ENCODE peak calls at places on chromosome 13, in six cellular contexts. One of them, this sample, is unnamed.

GRCh38 chr13:93875527-93875926 is 604.0 kb downstream of the DCT start:
- DNase-seq in CD4-positive, alpha-beta T cell: no peak
- DNase-seq in breast epithelium: no peak
- DNase-seq in RWPE1: no peak
- DNase-seq in H9: no peak
- DNase-seq in HCT116: no peak
- DNase-seq in this sample: no peak

GRCh38 chr13:97933736-97934135 is 19.7 kb upstream of the IPO5 start:
- DNase-seq in CD4-positive, alpha-beta T cell: no peak
- DNase-seq in HCT116: no peak
- DNase-seq in breast epithelium: no peak
- DNase-seq in RWPE1: no peak
- DNase-seq in H9: no peak
- DNase-seq in this sample: no peak

GRCh38 chr13:20125129-20125782 is 35.6 kb downstream of the GJA3 start:
- DNase-seq in breast epithelium: no peak
- DNase-seq in CD4-positive, alpha-beta T cell: no peak
- DNase-seq in H9: peak
- DNase-seq in HCT116: no peak
- DNase-seq in RWPE1: peak
- DNase-seq in this sample: no peak

GRCh38 chr13:47639716-47640447 is 361.2 kb downstream of the SUCLA2 start:
- DNase-seq in H9: no peak
- DNase-seq in RWPE1: no peak
- DNase-seq in HCT116: no peak
- DNase-seq in breast epithelium: no peak
- DNase-seq in CD4-positive, alpha-beta T cell: no peak
- DNase-seq in this sample: no peak

GRCh38 chr13:84121456-84121855 is 239.2 kb upstream of the SLITRK1 start:
- DNase-seq in CD4-positive, alpha-beta T cell: no peak
- DNase-seq in breast epithelium: no peak
- DNase-seq in RWPE1: peak
- DNase-seq in H9: no peak
- DNase-seq in HCT116: no peak
- DNase-seq in this sample: no peak

GRCh38 chr13:42832341-42833153 is 51.2 kb downstream of the FAM216B start:
- DNase-seq in CD4-positive, alpha-beta T cell: no peak
- DNase-seq in H9: no peak
- DNase-seq in HCT116: no peak
- DNase-seq in RWPE1: no peak
- DNase-seq in breast epithelium: no peak
- DNase-seq in this sample: peak

GRCh38 chr13:31898383-31899071 is 133.0 kb upstream of the FRY start:
- DNase-seq in H9: no peak
- DNase-seq in breast epithelium: no peak
- DNase-seq in CD4-positive, alpha-beta T cell: no peak
- DNase-seq in RWPE1: no peak
- DNase-seq in HCT116: no peak
- DNase-seq in this sample: no peak

GRCh38 chr13:18992791-18993190 is 188.8 kb downstream of the TUBA3C start:
- DNase-seq in HCT116: no peak
- DNase-seq in breast epithelium: no peak
- DNase-seq in CD4-positive, alpha-beta T cell: no peak
- DNase-seq in H9: no peak
- DNase-seq in RWPE1: no peak
- DNase-seq in this sample: no peak

GRCh38 chr13:79485014-79485441 is 4.1 kb downstream of the NDFIP2 start:
- DNase-seq in RWPE1: peak
- DNase-seq in breast epithelium: no peak
- DNase-seq in HCT116: no peak
- DNase-seq in CD4-positive, alpha-beta T cell: no peak
- DNase-seq in H9: no peak
- DNase-seq in this sample: peak

GRCh38 chr13:114194853-114195252 is 15.8 kb downstream of the CFAP97D2 start:
- DNase-seq in H9: no peak
- DNase-seq in RWPE1: no peak
- DNase-seq in CD4-positive, alpha-beta T cell: no peak
- DNase-seq in breast epithelium: no peak
- DNase-seq in HCT116: no peak
- DNase-seq in this sample: no peak

GRCh38 chr13:31742102-31742695 is 2.9 kb downstream of the RXFP2 start:
- DNase-seq in HCT116: peak
- DNase-seq in RWPE1: peak
- DNase-seq in breast epithelium: peak
- DNase-seq in CD4-positive, alpha-beta T cell: peak
- DNase-seq in H9: peak
- DNase-seq in this sample: no peak

GRCh38 chr13:41905600-41906254 is 55.2 kb downstream of the VWA8 start:
- DNase-seq in HCT116: peak
- DNase-seq in breast epithelium: no peak
- DNase-seq in CD4-positive, alpha-beta T cell: no peak
- DNase-seq in H9: no peak
- DNase-seq in RWPE1: peak
- DNase-seq in this sample: no peak

GRCh38 chr13:40694426-40694825 is 28.0 kb upstream of the FOXO1 start:
- DNase-seq in breast epithelium: no peak
- DNase-seq in RWPE1: no peak
- DNase-seq in HCT116: no peak
- DNase-seq in CD4-positive, alpha-beta T cell: no peak
- DNase-seq in H9: no peak
- DNase-seq in this sample: no peak

GRCh38 chr13:35025314-35025713 is 83.2 kb downstream of the NBEA start:
- DNase-seq in breast epithelium: no peak
- DNase-seq in HCT116: no peak
- DNase-seq in H9: no peak
- DNase-seq in CD4-positive, alpha-beta T cell: no peak
- DNase-seq in RWPE1: no peak
- DNase-seq in this sample: no peak

GRCh38 chr13:35699181-35699580 is 222.7 kb upstream of the MAB21L1 start:
- DNase-seq in H9: no peak
- DNase-seq in CD4-positive, alpha-beta T cell: no peak
- DNase-seq in RWPE1: no peak
- DNase-seq in breast epithelium: no peak
- DNase-seq in HCT116: no peak
- DNase-seq in this sample: no peak

GRCh38 chr13:91771229-91771628 is 372.8 kb downstream of the GPC5 start:
- DNase-seq in CD4-positive, alpha-beta T cell: no peak
- DNase-seq in RWPE1: no peak
- DNase-seq in HCT116: no peak
- DNase-seq in H9: no peak
- DNase-seq in breast epithelium: no peak
- DNase-seq in this sample: no peak

GRCh38 chr13:64471916-64472315 is 2758.2 kb downstream of the PCDH9 start:
- DNase-seq in H9: no peak
- DNase-seq in HCT116: peak
- DNase-seq in breast epithelium: no peak
- DNase-seq in CD4-positive, alpha-beta T cell: no peak
- DNase-seq in RWPE1: peak
- DNase-seq in this sample: no peak

GRCh38 chr13:32125221-32125621 is 93.6 kb downstream of the FRY start:
- DNase-seq in breast epithelium: no peak
- DNase-seq in H9: no peak
- DNase-seq in CD4-positive, alpha-beta T cell: no peak
- DNase-seq in HCT116: no peak
- DNase-seq in RWPE1: no peak
- DNase-seq in this sample: no peak

GRCh38 chr13:27168870-27169525 is 2.6 kb downstream of the USP12 start:
- DNase-seq in breast epithelium: no peak
- DNase-seq in H9: no peak
- DNase-seq in RWPE1: no peak
- DNase-seq in HCT116: no peak
- DNase-seq in CD4-positive, alpha-beta T cell: no peak
- DNase-seq in this sample: no peak

GRCh38 chr13:82962422-82962821 is 919.9 kb downstream of the SLITRK1 start:
- DNase-seq in HCT116: no peak
- DNase-seq in H9: no peak
- DNase-seq in RWPE1: no peak
- DNase-seq in CD4-positive, alpha-beta T cell: no peak
- DNase-seq in breast epithelium: no peak
- DNase-seq in this sample: no peak

GRCh38 chr13:82963466-82963865 is 918.8 kb downstream of the SLITRK1 start:
- DNase-seq in CD4-positive, alpha-beta T cell: no peak
- DNase-seq in breast epithelium: no peak
- DNase-seq in H9: no peak
- DNase-seq in HCT116: no peak
- DNase-seq in RWPE1: no peak
- DNase-seq in this sample: no peak

GRCh38 chr13:82961757-82962156 is 920.5 kb downstream of the SLITRK1 start:
- DNase-seq in CD4-positive, alpha-beta T cell: no peak
- DNase-seq in HCT116: no peak
- DNase-seq in breast epithelium: no peak
- DNase-seq in RWPE1: no peak
- DNase-seq in H9: no peak
- DNase-seq in this sample: no peak
- H3K27ac ChIP-seq in CD4-positive, alpha-beta T cell: no peak
- H3K27ac ChIP-seq in HCT116: no peak
- H3K27ac ChIP-seq in breast epithelium: no peak
- H3K27ac ChIP-seq in RWPE1: no peak
- H3K27ac ChIP-seq in H9: no peak
- H3K27ac ChIP-seq in this sample: no peak

DNA sequence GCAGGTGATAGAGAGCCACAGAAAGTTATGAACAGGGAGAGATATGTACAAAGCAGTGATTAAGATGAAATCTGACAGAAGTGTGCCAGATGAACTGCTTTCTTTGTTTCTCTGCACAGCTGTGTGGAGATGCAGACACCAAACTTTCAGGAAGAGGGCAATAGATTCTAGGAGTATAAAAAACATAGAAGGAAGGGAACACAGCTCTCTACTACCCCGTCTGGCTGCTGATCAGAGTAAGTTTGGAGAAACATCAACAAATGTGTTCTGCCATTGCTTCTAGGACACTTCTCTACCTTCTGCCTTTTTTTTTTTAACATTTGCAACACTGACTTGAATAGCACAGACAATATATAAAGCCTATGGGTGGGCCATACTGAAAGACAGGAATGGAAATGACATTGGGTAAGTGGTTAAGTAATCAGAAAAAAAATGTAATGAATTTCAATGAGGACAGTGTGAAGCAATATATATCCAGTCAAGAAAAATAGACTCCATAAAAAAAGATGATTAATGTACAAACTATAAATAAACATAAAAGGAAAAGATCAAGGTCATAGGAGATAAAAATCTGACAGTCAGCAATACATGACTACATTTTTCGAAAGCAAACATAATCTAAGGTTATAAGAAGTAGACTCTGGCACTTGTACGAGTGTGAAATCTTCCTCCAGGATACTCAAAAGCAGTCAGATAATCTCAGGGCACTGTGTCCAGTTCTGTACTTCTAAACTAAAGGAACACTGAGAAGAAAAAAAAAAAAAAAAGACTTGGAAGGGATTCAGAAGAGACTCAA is 21.4 kb downstream of the NUFIP1 start:
- DNase-seq in HCT116: no peak
- DNase-seq in CD4-positive, alpha-beta T cell: no peak
- DNase-seq in H9: no peak
- DNase-seq in breast epithelium: no peak
- DNase-seq in RWPE1: no peak
- DNase-seq in this sample: no peak
- H3K27ac ChIP-seq in HCT116: no peak
- H3K27ac ChIP-seq in CD4-positive, alpha-beta T cell: no peak
- H3K27ac ChIP-seq in H9: no peak
- H3K27ac ChIP-seq in breast epithelium: no peak
- H3K27ac ChIP-seq in RWPE1: no peak
- H3K27ac ChIP-seq in this sample: no peak

GRCh38 chr13:70856706-70857105 is 748.5 kb upstream of the KLHL1 start:
- DNase-seq in breast epithelium: no peak
- DNase-seq in CD4-positive, alpha-beta T cell: no peak
- DNase-seq in RWPE1: no peak
- DNase-seq in HCT116: no peak
- DNase-seq in H9: no peak
- DNase-seq in this sample: peak
- H3K27ac ChIP-seq in breast epithelium: no peak
- H3K27ac ChIP-seq in CD4-positive, alpha-beta T cell: no peak
- H3K27ac ChIP-seq in RWPE1: no peak
- H3K27ac ChIP-seq in HCT116: no peak
- H3K27ac ChIP-seq in H9: no peak
- H3K27ac ChIP-seq in this sample: no peak

DNA sequence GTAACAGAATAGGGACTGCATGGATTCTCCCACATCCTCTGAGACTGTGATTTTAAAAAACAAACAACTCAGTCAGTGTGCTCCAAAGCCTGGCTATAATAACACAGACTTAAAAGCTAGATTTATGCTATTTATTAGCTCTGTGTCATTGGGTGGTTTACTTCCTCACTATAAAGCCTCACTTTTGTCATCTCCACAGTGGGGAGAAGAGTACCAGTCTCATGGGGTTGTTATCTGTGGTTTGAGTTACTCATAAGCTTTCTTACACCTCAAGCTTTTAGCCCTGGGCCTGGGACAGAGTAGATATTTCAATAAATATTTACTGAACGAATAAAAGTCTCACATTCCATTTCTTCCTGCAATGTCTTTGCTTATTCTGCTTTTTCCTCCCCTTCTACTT is 5.3 kb downstream of the RNASEH2B start:
- DNase-seq in HCT116: no peak
- DNase-seq in RWPE1: no peak
- DNase-seq in breast epithelium: no peak
- DNase-seq in H9: no peak
- DNase-seq in CD4-positive, alpha-beta T cell: no peak
- DNase-seq in this sample: no peak
- H3K27ac ChIP-seq in HCT116: no peak
- H3K27ac ChIP-seq in RWPE1: no peak
- H3K27ac ChIP-seq in breast epithelium: peak
- H3K27ac ChIP-seq in H9: no peak
- H3K27ac ChIP-seq in CD4-positive, alpha-beta T cell: no peak
- H3K27ac ChIP-seq in this sample: no peak

DNA sequence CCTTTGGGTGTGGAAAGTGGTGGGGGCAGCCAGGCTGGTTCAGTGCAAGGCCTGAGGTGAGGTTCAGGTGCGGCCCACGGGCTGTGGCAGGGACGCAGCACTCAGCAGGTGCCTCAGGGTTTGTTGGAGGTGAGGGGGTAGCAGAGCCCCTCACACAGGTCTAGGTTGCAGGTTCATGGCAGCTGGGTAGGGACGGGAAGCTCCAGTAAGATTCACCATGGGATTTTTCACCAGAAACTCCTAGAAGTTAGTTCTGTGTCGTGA is 14.0 kb downstream of the MCF2L start:
- DNase-seq in H9: no peak
- DNase-seq in breast epithelium: no peak
- DNase-seq in CD4-positive, alpha-beta T cell: no peak
- DNase-seq in HCT116: no peak
- DNase-seq in RWPE1: no peak
- DNase-seq in this sample: no peak
- H3K27ac ChIP-seq in H9: no peak
- H3K27ac ChIP-seq in breast epithelium: no peak
- H3K27ac ChIP-seq in CD4-positive, alpha-beta T cell: no peak
- H3K27ac ChIP-seq in HCT116: no peak
- H3K27ac ChIP-seq in RWPE1: no peak
- H3K27ac ChIP-seq in this sample: no peak

DNA sequence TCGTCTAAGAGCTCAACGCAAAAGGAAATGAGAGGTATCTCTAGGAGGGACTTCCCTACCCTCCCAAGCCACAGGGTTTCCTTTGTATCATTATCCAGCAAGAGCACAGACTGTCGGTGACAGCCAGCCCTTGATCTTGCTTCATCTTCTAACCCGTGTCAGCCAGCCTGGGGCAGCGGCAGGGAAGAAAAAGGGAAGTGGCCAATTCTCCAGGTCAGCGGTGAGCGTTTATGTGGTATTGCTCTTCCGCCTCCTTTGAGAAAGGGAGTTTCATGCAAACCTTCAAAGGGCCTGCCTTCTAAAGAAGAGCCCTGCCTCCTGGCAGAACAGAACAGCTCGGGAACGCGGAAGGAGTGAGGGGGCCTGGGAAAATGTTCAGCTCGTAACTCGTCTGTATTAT is 41.9 kb downstream of the EFNB2 start:
- DNase-seq in HCT116: no peak
- DNase-seq in H9: no peak
- DNase-seq in RWPE1: no peak
- DNase-seq in CD4-positive, alpha-beta T cell: no peak
- DNase-seq in breast epithelium: no peak
- DNase-seq in this sample: no peak
- H3K27ac ChIP-seq in HCT116: no peak
- H3K27ac ChIP-seq in H9: no peak
- H3K27ac ChIP-seq in RWPE1: no peak
- H3K27ac ChIP-seq in CD4-positive, alpha-beta T cell: no peak
- H3K27ac ChIP-seq in breast epithelium: no peak
- H3K27ac ChIP-seq in this sample: no peak

This sample was measured in epithelial cell of prostate.